ENCODE peak calls at places on chromosomes 13 and 19, in five cellular contexts. A is GM12878; D is A549; W is heart left ventricle; U is CD8-positive, alpha-beta memory T cell. B is an unnamed sample.

GRCh38 chr19:42023121-42023942 is 29.3 kb upstream of the ATP1A3 start:
- DNase-seq in W (no peak), D (peak), A (no peak), U (no peak), B (peak)

GRCh38 chr19:4217429-4218264 is 11.7 kb upstream of the EBI3 start:
- DNase-seq in D (no peak), W (no peak), A (no peak), U (no peak), B (no peak)

GRCh38 chr19:19262190-19263057 is 10.7 kb downstream of the TM6SF2 start:
- DNase-seq in W (no peak), A (no peak), D (no peak), U (no peak), B (no peak)

GRCh38 chr13:19185086-19185864 is 3.7 kb upstream of the TUBA3C start:
- DNase-seq in W (no peak), D (no peak), A (no peak), U (no peak), B (no peak)

GRCh38 chr19:19134687-19135158 is 3.6 kb downstream of the TMEM161A start:
- DNase-seq in U (no peak), D (no peak), A (no peak), W (peak), B (no peak)

GRCh38 chr13:112056284-112056727 is 10.6 kb upstream of the SOX1 start:
- DNase-seq in D (no peak), U (no peak), A (no peak), W (no peak), B (no peak)

GRCh38 chr13:43200307-43200706 is 176.9 kb downstream of the DNAJC15 start:
- DNase-seq in A (no peak), D (no peak), U (no peak), W (no peak), B (no peak)

GRCh38 chr13:92097337-92097903 is 699.0 kb downstream of the GPC5 start:
- DNase-seq in A (no peak), U (no peak), W (no peak), D (no peak), B (no peak)

GRCh38 chr13:22929391-22930126 is 251.2 kb upstream of the SGCG start:
- DNase-seq in D (no peak), W (no peak), U (no peak), A (no peak), B (no peak)

GRCh38 chr19:28046932-28047331 is 1166.0 kb downstream of the UQCRFS1 start:
- DNase-seq in U (no peak), W (no peak), D (no peak), A (no peak), B (no peak)

GRCh38 chr19:7989071-7989575 is 16.3 kb downstream of the ELAVL1 start:
- DNase-seq in W (no peak), A (no peak), U (no peak), D (no peak), B (no peak)

GRCh38 chr19:13623686-13624405 is 117.6 kb upstream of the CACNA1A start:
- DNase-seq in A (no peak), W (no peak), D (no peak), U (no peak), B (no peak)

GRCh38 chr19:19562665-19563347 is 24.7 kb downstream of the CILP2 start:
- DNase-seq in D (no peak), W (no peak), A (no peak), U (no peak), B (no peak)

GRCh38 chr19:34985249-34986022 is 14.7 kb upstream of the GRAMD1A start:
- DNase-seq in D (no peak), A (no peak), U (no peak), W (peak), B (no peak)

GRCh38 chr19:5031231-5032100 is 62.6 kb downstream of the KDM4B start:
- DNase-seq in U (peak), D (peak), A (peak), W (peak), B (peak)

GRCh38 chr13:102091231-102091630 is 310.6 kb downstream of the FGF14 start:
- DNase-seq in W (no peak), A (no peak), U (no peak), D (peak), B (peak)

GRCh38 chr13:101941095-101941777 is 460.6 kb downstream of the FGF14 start:
- DNase-seq in D (peak), U (no peak), W (no peak), A (no peak), B (no peak)

GRCh38 chr13:83265279-83265678 is 617.0 kb downstream of the SLITRK1 start:
- DNase-seq in U (no peak), W (no peak), A (no peak), D (no peak), B (no peak)

GRCh38 chr13:46339035-46339666 is 47.9 kb downstream of the RUBCNL start:
- DNase-seq in U (no peak), A (peak), W (peak), D (no peak), B (no peak)

GRCh38 chr19:3184847-3185481 is 766 bp upstream of the NCLN start:
- DNase-seq in D (no peak), A (no peak), U (peak), W (peak), B (no peak)

GRCh38 chr13:35804901-35805300 is 326.3 kb downstream of the DCLK1 start:
- DNase-seq in U (no peak), D (no peak), A (no peak), W (no peak), B (no peak)

GRCh38 chr19:48424694-48425219 is 21.0 kb upstream of the GRWD1 start:
- DNase-seq in W (no peak), D (peak), A (no peak), U (no peak), B (no peak)

GRCh38 chr13:75776550-75776949 is 140.4 kb downstream of the LMO7 start:
- DNase-seq in W (no peak), U (no peak), D (no peak), A (no peak), B (no peak)

GRCh38 chr19:13834308-13834790 is 39.1 kb downstream of the ZSWIM4 start:
- DNase-seq in D (peak), A (no peak), U (no peak), W (no peak), B (no peak)

GRCh38 chr13:99303863-99304521 is 3.2 kb downstream of the GPR183 start:
- DNase-seq in A (no peak), W (peak), D (no peak), U (peak), B (no peak)

GRCh38 chr13:48531416-48532145 is 1.3 kb downstream of the RCBTB2 start:
- DNase-seq in U (no peak), W (no peak), D (no peak), A (peak), B (no peak)

GRCh38 chr13:93947651-93948050 is 531.8 kb downstream of the DCT start:
- DNase-seq in U (no peak), A (no peak), W (no peak), D (no peak), B (no peak)

GRCh38 chr13:23979361-23980159 is 82.3 kb upstream of the C1QTNF9B start:
- DNase-seq in U (peak), W (peak), D (peak), A (no peak), B (no peak)

GRCh38 chr19:33377586-33378475 is 4.3 kb downstream of the CEBPG start:
- DNase-seq in D (no peak), W (no peak), A (no peak), U (no peak), B (no peak)

GRCh38 chr19:48342841-48343540 is 17.6 kb downstream of the EMP3 start:
- DNase-seq in W (no peak), A (no peak), D (peak), U (no peak), B (no peak)

GRCh38 chr13:72229067-72229466 is 362.1 kb upstream of the DACH1 start:
- DNase-seq in D (no peak), W (no peak), U (no peak), A (no peak), B (no peak)

GRCh38 chr19:53102701-53103140 is 501 bp downstream of the ZNF160 start:
- DNase-seq in W (peak), D (peak), U (peak), A (no peak), B (peak)

GRCh38 chr19:21877976-21878375 is 42.0 kb upstream of the ZNF43 start:
- DNase-seq in W (no peak), U (no peak), A (no peak), D (no peak), B (no peak)

GRCh38 chr13:48600374-48601364 is 53.1 kb upstream of the CYSLTR2 start:
- DNase-seq in D (no peak), A (no peak), W (no peak), U (no peak), B (no peak)

GRCh38 chr19:5074830-5075394 is 106.0 kb downstream of the KDM4B start:
- DNase-seq in D (no peak), W (no peak), U (no peak), A (no peak), B (no peak)

GRCh38 chr13:43520331-43520730 is 266.4 kb downstream of the ENOX1 start:
- DNase-seq in W (no peak), U (no peak), D (no peak), A (no peak), B (no peak)

GRCh38 chr19:30704716-30705115 is 332.5 kb downstream of the ZNF536 start:
- DNase-seq in U (no peak), A (no peak), D (no peak), W (no peak), B (no peak)

GRCh38 chr19:17070421-17070820 is 4.8 kb downstream of the HAUS8 start:
- DNase-seq in D (no peak), W (no peak), U (no peak), A (no peak), B (no peak)
- H3K4me3 ChIP-seq in D (no peak), W (no peak), U (no peak), A (no peak), B (no peak)

GRCh38 chr13:54034047-54034446 is 1005.4 kb downstream of the OLFM4 start:
- DNase-seq in W (no peak), U (no peak), A (no peak), D (no peak), B (no peak)

GRCh38 chr13:54033323-54033861 is 1004.8 kb downstream of the OLFM4 start:
- DNase-seq in U (no peak), A (no peak), D (no peak), W (no peak), B (no peak)

GRCh38 chr13:54029226-54029625 is 1000.6 kb downstream of the OLFM4 start:
- DNase-seq in W (no peak), D (peak), U (no peak), A (peak), B (no peak)

GRCh38 chr13:54029720-54030119 is 1001.1 kb downstream of the OLFM4 start:
- DNase-seq in U (no peak), A (no peak), D (no peak), W (no peak), B (no peak)
- H3K4me3 ChIP-seq in U (no peak), A (no peak), D (no peak), W (no peak), B (no peak)

GRCh38 chr19:1006711-1007398 is 6.6 kb downstream of the GRIN3B start:
- DNase-seq in A (no peak), W (no peak), U (no peak), D (no peak), B (no peak)

GRCh38 chr19:1009043-1009975 is 9.1 kb downstream of the GRIN3B start:
- DNase-seq in U (no peak), D (no peak), A (no peak), W (no peak), B (no peak)

GRCh38 chr19:1007399-1007745 is 7.2 kb downstream of the GRIN3B start:
- DNase-seq in D (no peak), W (no peak), U (no peak), A (no peak), B (no peak)

GRCh38 chr19:1007852-1008251 is 7.6 kb downstream of the GRIN3B start:
- DNase-seq in U (no peak), D (no peak), W (no peak), A (no peak), B (no peak)

GRCh38 chr19:1008268-1009042 is 8.2 kb downstream of the GRIN3B start:
- DNase-seq in U (no peak), D (no peak), A (no peak), W (no peak), B (no peak)
- H3K4me3 ChIP-seq in U (no peak), D (no peak), A (no peak), W (no peak), B (no peak)

GRCh38 chr19:16890461-16891184 is 1.8 kb downstream of the F2RL3 start:
- DNase-seq in U (no peak), W (no peak), A (no peak), D (no peak), B (no peak)

GRCh38 chr19:16889429-16889882 is 657 bp downstream of the F2RL3 start:
- DNase-seq in U (no peak), D (no peak), W (peak), A (no peak), B (no peak)

GRCh38 chr19:16887353-16888265 is 1.2 kb upstream of the F2RL3 start:
- DNase-seq in A (no peak), U (no peak), W (no peak), D (no peak), B (no peak)

GRCh38 chr19:16889883-16890460 is 1.2 kb downstream of the F2RL3 start:
- DNase-seq in U (no peak), A (no peak), W (no peak), D (no peak), B (no peak)

DNA sequence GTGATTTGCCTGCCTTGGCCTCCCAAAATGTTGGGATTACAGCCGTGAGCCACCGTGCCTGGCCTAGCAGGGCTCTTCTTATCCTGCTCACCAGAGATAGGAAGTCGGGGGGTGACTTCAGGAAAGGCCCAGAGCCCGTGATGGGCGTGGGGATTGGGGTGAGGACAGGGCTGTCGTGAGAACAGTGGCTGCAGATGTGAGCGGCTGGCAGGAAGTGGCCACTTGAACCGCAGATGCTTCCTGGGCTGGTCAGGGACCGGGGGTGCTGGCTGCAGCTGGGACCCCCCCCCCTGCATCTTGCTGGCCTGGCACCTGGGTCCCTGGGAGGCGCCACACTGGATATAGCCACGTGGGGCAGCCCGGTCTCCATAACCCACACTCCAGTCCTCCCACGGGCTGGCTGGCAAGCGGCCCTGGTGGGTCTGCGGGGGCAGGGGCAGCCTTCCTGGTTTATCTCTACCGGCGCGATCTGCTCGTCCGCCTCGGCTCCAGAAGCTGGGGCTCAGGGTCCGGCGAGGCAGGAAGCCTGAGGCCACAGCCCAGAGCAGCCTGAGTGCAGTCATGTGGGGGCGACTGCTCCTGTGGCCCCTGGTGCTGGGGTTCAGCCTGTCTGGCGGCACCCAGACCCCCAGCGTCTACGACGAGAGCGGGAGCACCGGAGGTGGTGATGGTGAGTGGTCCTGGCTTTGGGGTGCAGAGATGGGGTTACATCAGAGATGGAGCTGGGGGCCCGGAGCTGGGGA is at the start of gene F2RL3:
- DNase-seq in W (peak), D (no peak), U (no peak), A (no peak), B (peak)
- H3K4me3 ChIP-seq in W (peak), D (no peak), U (no peak), A (peak), B (no peak)

GRCh38 chr19:16577531-16578052 is 5.4 kb upstream of the SLC35E1 start:
- DNase-seq in W (no peak), D (no peak), U (no peak), A (no peak), B (no peak)
- H3K4me3 ChIP-seq in W (no peak), D (no peak), U (no peak), A (no peak), B (no peak)

GRCh38 chr13:113187263-113187669 is 21.2 kb downstream of the PCID2 start:
- DNase-seq in U (no peak), D (peak), W (peak), A (no peak), B (no peak)
- H3K4me3 ChIP-seq in U (no peak), D (peak), W (no peak), A (no peak), B (no peak)

DNA sequence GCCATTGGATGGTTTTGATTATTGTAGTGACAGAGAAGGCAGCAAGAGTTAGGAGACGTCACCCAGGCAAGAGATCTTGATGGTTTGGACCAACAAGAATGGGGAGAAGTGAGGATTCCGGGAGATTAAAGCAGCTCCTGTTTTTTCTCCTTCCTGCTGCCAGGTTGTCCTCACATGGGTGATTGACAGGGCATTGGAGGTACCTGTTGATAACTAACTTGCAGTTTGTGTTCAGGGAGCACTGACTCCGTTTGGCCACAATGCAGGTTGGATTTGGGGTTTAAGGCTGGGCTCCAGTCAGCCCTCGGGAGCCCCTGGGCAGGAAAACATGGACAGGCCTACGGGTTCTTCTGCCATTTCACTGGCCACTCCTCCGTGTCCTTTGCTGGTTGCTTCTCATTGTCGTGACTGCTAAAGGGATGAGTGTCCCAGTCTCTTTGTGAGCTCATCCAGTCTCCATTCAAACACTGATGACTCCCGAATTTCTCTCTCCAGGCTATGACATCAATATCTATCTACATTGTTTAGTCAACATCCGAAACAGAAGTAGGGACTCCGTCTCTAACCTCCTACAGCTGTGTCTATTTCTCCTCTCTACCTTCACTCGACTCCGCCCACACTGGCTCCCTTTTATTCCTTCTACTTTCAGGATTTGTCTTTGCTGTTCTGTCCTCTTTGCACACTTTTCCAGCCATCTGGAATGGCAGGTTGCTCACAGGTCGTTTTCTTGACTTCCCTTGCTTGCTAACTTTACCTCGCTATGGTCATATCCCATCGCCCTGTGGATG is 1.3 kb upstream of the PTOV1 start:
- DNase-seq in W (no peak), D (no peak), A (no peak), U (no peak), B (no peak)
- H3K4me3 ChIP-seq in W (peak), D (peak), A (peak), U (peak), B (peak)

GRCh38 chr19:50358483-50359431 is 6.7 kb downstream of the NAPSA start:
- DNase-seq in A (peak), W (peak), U (peak), D (no peak), B (peak)
- H3K4me3 ChIP-seq in A (peak), W (peak), U (peak), D (no peak), B (peak)

GRCh38 chr19:55473201-55473600 is 3.2 kb upstream of the ZNF628 start:
- DNase-seq in U (no peak), D (no peak), A (no peak), W (no peak), B (no peak)

GRCh38 chr19:55476100-55476775 is at the start of gene ZNF628:
- DNase-seq in W (peak), U (peak), D (peak), A (peak), B (peak)

GRCh38 chr19:55472463-55472862 is 4.0 kb upstream of the ZNF628 start:
- DNase-seq in U (no peak), W (no peak), D (peak), A (no peak), B (no peak)

GRCh38 chr19:55473613-55474012 is 2.8 kb upstream of the ZNF628 start:
- DNase-seq in A (no peak), W (no peak), D (no peak), U (no peak), B (no peak)

DNA sequence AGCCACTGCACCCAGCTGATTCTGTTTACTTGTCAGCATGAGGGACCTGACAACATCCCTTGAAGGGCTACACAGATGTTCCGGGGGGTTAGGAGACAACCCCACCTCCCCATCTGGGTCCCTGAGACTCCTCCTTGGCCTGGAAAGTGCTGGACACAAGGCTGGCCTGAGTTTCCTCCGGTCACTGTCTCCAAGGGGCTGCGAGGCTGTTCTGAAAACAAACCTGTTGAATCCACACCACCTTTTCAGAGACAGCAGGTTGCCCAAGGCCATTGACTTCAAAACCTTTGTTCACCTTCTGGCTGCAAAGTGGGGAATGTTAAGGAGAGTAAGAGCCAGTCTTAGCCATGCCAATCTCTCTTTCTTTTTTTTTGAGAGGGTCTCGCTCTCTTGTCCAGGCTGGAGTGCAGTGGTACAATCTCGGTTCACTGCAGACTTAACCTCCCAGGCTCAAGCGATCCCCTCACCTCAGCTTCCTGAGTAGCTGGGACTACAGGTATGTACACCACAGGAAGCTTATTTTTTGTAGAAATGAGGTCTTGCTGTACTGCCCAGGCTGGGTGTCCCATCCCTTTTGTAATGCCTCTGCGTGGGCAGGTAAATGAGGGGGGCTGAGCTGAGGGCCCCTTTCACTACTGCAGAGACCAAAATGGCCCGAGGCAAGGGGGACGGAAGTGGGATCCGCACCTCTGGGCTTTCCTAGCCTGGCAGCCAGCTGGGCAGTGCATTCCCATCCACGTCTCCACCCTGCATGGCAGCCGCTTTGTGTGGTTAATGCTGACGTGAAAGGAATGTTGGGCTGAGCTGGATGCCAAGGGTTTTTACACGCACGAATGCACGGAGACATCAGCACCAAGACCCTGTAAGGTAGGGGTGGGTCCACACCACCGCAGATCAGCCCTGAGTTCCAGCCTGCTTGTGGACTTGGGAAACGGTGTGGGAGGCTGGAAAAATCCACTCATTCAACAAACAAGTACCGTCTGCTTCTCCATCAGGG is 1.9 kb upstream of the ZNF628 start:
- DNase-seq in W (no peak), D (no peak), U (no peak), A (no peak), B (no peak)
- H3K4me3 ChIP-seq in W (no peak), D (no peak), U (no peak), A (no peak), B (no peak)

GRCh38 chr13:29282096-29282495 is 313.4 kb downstream of the SLC7A1 start:
- DNase-seq in D (no peak), W (no peak), U (no peak), A (no peak), B (no peak)
- H3K4me3 ChIP-seq in D (no peak), W (no peak), U (no peak), A (no peak), B (no peak)

B was measured in Jurkat, Clone E6-1.